ENCODE peak calls at places on chromosomes 3 and 15, in seven cellular contexts. H, M, S, Z, C, P and G are unnamed samples.

GRCh38 chr3:53815067-53815466 is 31.2 kb downstream of the CHDH start:
- DNase-seq in H (no peak), M (no peak), S (no peak), Z (no peak), C (no peak), P (no peak), G (no peak)

GRCh38 chr3:41318520-41318919 is 119.2 kb downstream of the CTNNB1 start:
- DNase-seq in H (no peak), M (peak), S (no peak), Z (no peak), C (no peak), P (no peak), G (no peak)

GRCh38 chr3:104273046-104273649 is 1093.6 kb upstream of the ALCAM start:
- DNase-seq in H (no peak), M (peak), S (no peak), Z (peak), C (no peak), P (no peak), G (no peak)

GRCh38 chr15:72796515-72797337 is 13.2 kb upstream of the ADPGK start:
- DNase-seq in H (no peak), M (peak), S (peak), Z (no peak), C (peak), P (no peak), G (peak)

GRCh38 chr3:16249336-16249735 is 15.4 kb downstream of the DPH3 start:
- DNase-seq in H (no peak), M (peak), S (peak), Z (peak), C (no peak), P (no peak), G (peak)

GRCh38 chr3:44939581-44940036 is 36.4 kb downstream of the ZDHHC3 start:
- DNase-seq in H (no peak), M (no peak), S (no peak), Z (no peak), C (no peak), P (no peak), G (no peak)

GRCh38 chr15:66707310-66708160 is 5.5 kb downstream of the SMAD6 start:
- DNase-seq in H (no peak), M (no peak), S (no peak), Z (no peak), C (no peak), P (no peak), G (peak)

GRCh38 chr15:41659190-41659589 is 1.0 kb upstream of the MGA start:
- DNase-seq in H (no peak), M (no peak), S (no peak), Z (no peak), C (no peak), P (no peak), G (no peak)

GRCh38 chr15:40731034-40731433 is 24.0 kb downstream of the RMDN3 start:
- DNase-seq in H (no peak), M (no peak), S (no peak), Z (no peak), C (no peak), P (no peak), G (no peak)

GRCh38 chr3:73451276-73451973 is 173.3 kb downstream of the PDZRN3 start:
- DNase-seq in H (no peak), M (no peak), S (no peak), Z (no peak), C (no peak), P (no peak), G (peak)

GRCh38 chr15:80978685-80979084 is 10.9 kb downstream of the MESD start:
- DNase-seq in H (no peak), M (no peak), S (no peak), Z (no peak), C (no peak), P (no peak), G (no peak)

GRCh38 chr3:76369170-76369569 is 583.8 kb upstream of the ZNF717 start:
- DNase-seq in H (no peak), M (peak), S (no peak), Z (no peak), C (no peak), P (no peak), G (peak)

GRCh38 chr3:10265833-10266232 is 17.6 kb downstream of the TATDN2 start:
- DNase-seq in H (no peak), M (no peak), S (no peak), Z (no peak), C (no peak), P (no peak), G (no peak)

GRCh38 chr3:161217496-161217895 is 3.6 kb upstream of the NMD3 start:
- DNase-seq in H (no peak), M (peak), S (no peak), Z (no peak), C (no peak), P (no peak), G (no peak)

GRCh38 chr15:38692789-38693062 is 128.1 kb upstream of the RASGRP1 start:
- DNase-seq in H (no peak), M (no peak), S (no peak), Z (no peak), C (no peak), P (no peak), G (no peak)

GRCh38 chr3:53478166-53478830 is 16.1 kb upstream of the CACNA1D start:
- DNase-seq in H (no peak), M (peak), S (no peak), Z (no peak), C (no peak), P (no peak), G (no peak)

GRCh38 chr3:141877911-141878310 is 1.5 kb downstream of the ATP1B3 start:
- DNase-seq in H (no peak), M (peak), S (no peak), Z (no peak), C (no peak), P (no peak), G (peak)